ENCODE peak calls at places on chromosomes 2 and 18, in six cellular contexts. One of them, this sample, is unnamed.

GRCh38 chr18:76441668-76442412 is 53.2 kb downstream of the ZNF516 start:
- DNase-seq in hepatic stellate cell: no peak
- DNase-seq in HT-29: no peak
- DNase-seq in endothelial cell: no peak
- DNase-seq in mucosa of gallbladder: no peak
- DNase-seq in sciatic nerve: no peak
- DNase-seq in this sample: no peak

GRCh38 chr2:19762142-19762541 is 139.6 kb downstream of the TTC32 start:
- DNase-seq in hepatic stellate cell: no peak
- DNase-seq in HT-29: no peak
- DNase-seq in endothelial cell: no peak
- DNase-seq in mucosa of gallbladder: no peak
- DNase-seq in sciatic nerve: no peak
- DNase-seq in this sample: no peak

GRCh38 chr2:69191672-69192071 is 178.7 kb downstream of the ANTXR1 start:
- DNase-seq in hepatic stellate cell: no peak
- DNase-seq in HT-29: no peak
- DNase-seq in endothelial cell: no peak
- DNase-seq in mucosa of gallbladder: no peak
- DNase-seq in sciatic nerve: no peak
- DNase-seq in this sample: no peak

GRCh38 chr18:55337908-55338521 is 250.0 kb downstream of the TCF4 start:
- DNase-seq in hepatic stellate cell: no peak
- DNase-seq in HT-29: no peak
- DNase-seq in endothelial cell: no peak
- DNase-seq in mucosa of gallbladder: peak; percentile 10
- DNase-seq in sciatic nerve: peak; percentile 53
- DNase-seq in this sample: no peak

GRCh38 chr2:126839711-126840110 is 59.0 kb upstream of the TEX51 start:
- DNase-seq in hepatic stellate cell: no peak
- DNase-seq in HT-29: no peak
- DNase-seq in endothelial cell: no peak
- DNase-seq in mucosa of gallbladder: no peak
- DNase-seq in sciatic nerve: no peak
- DNase-seq in this sample: no peak

GRCh38 chr2:37798315-37799005 is 126.6 kb upstream of the RMDN2 start:
- DNase-seq in hepatic stellate cell: no peak
- DNase-seq in HT-29: no peak
- DNase-seq in endothelial cell: no peak
- DNase-seq in mucosa of gallbladder: no peak
- DNase-seq in sciatic nerve: no peak
- DNase-seq in this sample: no peak

GRCh38 chr2:184543832-184544231 is 54.5 kb upstream of the ZNF804A start:
- DNase-seq in hepatic stellate cell: no peak
- DNase-seq in HT-29: no peak
- DNase-seq in endothelial cell: no peak
- DNase-seq in mucosa of gallbladder: no peak
- DNase-seq in sciatic nerve: no peak
- DNase-seq in this sample: no peak

GRCh38 chr18:48324651-48325050 is 84.5 kb downstream of the ZBTB7C start:
- DNase-seq in hepatic stellate cell: no peak
- DNase-seq in HT-29: no peak
- DNase-seq in endothelial cell: no peak
- DNase-seq in mucosa of gallbladder: no peak
- DNase-seq in sciatic nerve: no peak
- DNase-seq in this sample: no peak

GRCh38 chr2:128451636-128452411 is 133.2 kb upstream of the HS6ST1 start:
- DNase-seq in hepatic stellate cell: no peak
- DNase-seq in HT-29: no peak
- DNase-seq in endothelial cell: peak; percentile 1
- DNase-seq in mucosa of gallbladder: no peak
- DNase-seq in sciatic nerve: peak; percentile 26
- DNase-seq in this sample: no peak

GRCh38 chr2:32456808-32457207 is 100.0 kb downstream of the BIRC6 start:
- DNase-seq in hepatic stellate cell: no peak
- DNase-seq in HT-29: no peak
- DNase-seq in endothelial cell: no peak
- DNase-seq in mucosa of gallbladder: no peak
- DNase-seq in sciatic nerve: no peak
- DNase-seq in this sample: no peak

GRCh38 chr2:8202139-8202538 is 479.7 kb upstream of the ID2 start:
- DNase-seq in hepatic stellate cell: no peak
- DNase-seq in HT-29: no peak
- DNase-seq in endothelial cell: no peak
- DNase-seq in mucosa of gallbladder: no peak
- DNase-seq in sciatic nerve: no peak
- DNase-seq in this sample: no peak

GRCh38 chr2:78476619-78477229 is 548.8 kb upstream of the REG3G start:
- DNase-seq in hepatic stellate cell: no peak
- DNase-seq in HT-29: no peak
- DNase-seq in endothelial cell: no peak
- DNase-seq in mucosa of gallbladder: no peak
- DNase-seq in sciatic nerve: no peak
- DNase-seq in this sample: no peak

GRCh38 chr2:199467462-199467822 is 9.7 kb upstream of the SATB2 start:
- DNase-seq in hepatic stellate cell: no peak
- DNase-seq in HT-29: no peak
- DNase-seq in endothelial cell: no peak
- DNase-seq in mucosa of gallbladder: no peak
- DNase-seq in sciatic nerve: no peak
- DNase-seq in this sample: no peak

GRCh38 chr18:63730788-63731187 is 28.0 kb downstream of the SERPINB11 start:
- DNase-seq in hepatic stellate cell: no peak
- DNase-seq in HT-29: peak; percentile 29
- DNase-seq in endothelial cell: no peak
- DNase-seq in mucosa of gallbladder: no peak
- DNase-seq in sciatic nerve: no peak
- DNase-seq in this sample: peak; percentile 10

GRCh38 chr18:3660719-3661118 is 210.7 kb downstream of the TGIF1 start:
- DNase-seq in hepatic stellate cell: no peak
- DNase-seq in HT-29: no peak
- DNase-seq in endothelial cell: no peak
- DNase-seq in mucosa of gallbladder: no peak
- DNase-seq in sciatic nerve: no peak
- DNase-seq in this sample: no peak

GRCh38 chr2:234202601-234203000 is 152.1 kb downstream of the SPP2 start:
- DNase-seq in hepatic stellate cell: no peak
- DNase-seq in HT-29: no peak
- DNase-seq in endothelial cell: no peak
- DNase-seq in mucosa of gallbladder: no peak
- DNase-seq in sciatic nerve: no peak
- DNase-seq in this sample: no peak

GRCh38 chr2:241636182-241636982 is 576 bp downstream of the THAP4 start:
- DNase-seq in hepatic stellate cell: peak; percentile 61
- DNase-seq in HT-29: peak; percentile 67
- DNase-seq in endothelial cell: peak; percentile 59
- DNase-seq in mucosa of gallbladder: peak; percentile 59
- DNase-seq in sciatic nerve: no peak
- DNase-seq in this sample: no peak

GRCh38 chr18:8704361-8705279 is 736 bp upstream of the MTCL1 start:
- DNase-seq in hepatic stellate cell: peak; percentile 97
- DNase-seq in HT-29: peak; percentile 88
- DNase-seq in endothelial cell: peak; percentile 82
- DNase-seq in mucosa of gallbladder: peak; percentile 91
- DNase-seq in sciatic nerve: peak; percentile 93
- DNase-seq in this sample: peak; percentile 57

GRCh38 chr2:200156140-200156858 is 150.2 kb upstream of the SPATS2L start:
- DNase-seq in hepatic stellate cell: peak; percentile 65
- DNase-seq in HT-29: peak; percentile 43
- DNase-seq in endothelial cell: no peak
- DNase-seq in mucosa of gallbladder: peak; percentile 57
- DNase-seq in sciatic nerve: no peak
- DNase-seq in this sample: no peak

GRCh38 chr18:56196495-56197225 is 441.7 kb downstream of the TXNL1 start:
- DNase-seq in hepatic stellate cell: peak; percentile 22
- DNase-seq in HT-29: no peak
- DNase-seq in endothelial cell: no peak
- DNase-seq in mucosa of gallbladder: no peak
- DNase-seq in sciatic nerve: no peak
- DNase-seq in this sample: no peak